ENCODE peak calls at places on chromosome 10, in seven cellular contexts. O is fibroblast of lung, Z is DND-41, F is MM.1S, P is HCT116, T is PC-3, D is NT2/D1. E is an unnamed sample. For H3K4me1, the result is how much of the 10 kb centered on the place peaks cover.

GRCh38 chr10:44774676-44775401 is 136.3 kb upstream of the TMEM72 start:
- DNase-seq in P (no peak), O (peak), Z (no peak), F (no peak), T (no peak), D (no peak), E (peak)

GRCh38 chr10:98463976-98464754 is 17.4 kb upstream of the HPS1 start:
- DNase-seq in T (no peak), O (peak), F (no peak), D (no peak), P (no peak), Z (no peak), E (no peak)

GRCh38 chr10:86333813-86334514 is 32.6 kb downstream of the GRID1 start:
- DNase-seq in O (no peak), D (no peak), P (no peak), Z (no peak), T (no peak), F (no peak), E (no peak)

GRCh38 chr10:3068968-3069737 is 1.8 kb downstream of the PFKP start:
- DNase-seq in T (no peak), D (no peak), Z (peak), P (no peak), F (no peak), O (peak), E (peak)

GRCh38 chr10:95277614-95278013 is 13.2 kb downstream of the PDLIM1 start:
- DNase-seq in P (no peak), Z (no peak), T (no peak), F (no peak), O (no peak), D (no peak), E (no peak)

GRCh38 chr10:61588770-61589211 is 73.9 kb upstream of the CABCOCO1 start:
- DNase-seq in T (peak), D (no peak), Z (no peak), O (peak), F (no peak), P (no peak), E (no peak)

GRCh38 chr10:17169807-17170206 is 31.7 kb downstream of the TRDMT1 start:
- DNase-seq in Z (no peak), D (no peak), O (no peak), T (no peak), P (no peak), F (no peak), E (no peak)

GRCh38 chr10:30510184-30510931 is 76.4 kb downstream of the MAP3K8 start:
- DNase-seq in P (no peak), O (peak), Z (no peak), F (peak), D (no peak), T (peak), E (peak)

GRCh38 chr10:58267713-58268453 is at the start of gene IPMK:
- DNase-seq in P (peak), Z (peak), D (peak), F (peak), T (peak), O (peak), E (peak)

GRCh38 chr10:110540038-110540437 is 27.5 kb upstream of the SMC3 start:
- DNase-seq in D (no peak), T (no peak), O (peak), P (no peak), Z (no peak), F (peak), E (no peak)

GRCh38 chr10:96747734-96748550 is 27.6 kb upstream of the PIK3AP1 start:
- DNase-seq in T (peak), P (no peak), Z (no peak), D (no peak), O (no peak), F (peak), E (no peak)

GRCh38 chr10:49550563-49550962 is 11.6 kb upstream of the ERCC6 start:
- DNase-seq in Z (no peak), T (peak), O (no peak), P (peak), D (no peak), F (no peak), E (no peak)

GRCh38 chr10:100359030-100359432 is 12.0 kb downstream of the SCD start:
- DNase-seq in P (no peak), Z (no peak), T (no peak), D (no peak), F (no peak), O (no peak), E (no peak)

GRCh38 chr10:103699611-103700435 is 155.6 kb downstream of the SH3PXD2A start:
- DNase-seq in P (no peak), F (peak), Z (no peak), O (no peak), T (no peak), D (no peak), E (no peak)

GRCh38 chr10:122142652-122143237 is 128.4 kb upstream of the BTBD16 start:
- DNase-seq in O (no peak), F (no peak), P (no peak), D (no peak), Z (peak), T (peak), E (peak)

GRCh38 chr10:111128331-111129167 is 51.7 kb downstream of the ADRA2A start:
- DNase-seq in F (no peak), Z (no peak), T (peak), P (peak), O (no peak), D (no peak), E (no peak)

GRCh38 chr10:61389887-61390286 is 63.3 kb downstream of the TMEM26 start:
- DNase-seq in O (no peak), D (no peak), Z (no peak), F (no peak), P (no peak), T (peak), E (no peak)

GRCh38 chr10:31808258-31809218 is 120.1 kb downstream of the ARHGAP12 start:
- DNase-seq in T (peak), O (peak), F (peak), D (no peak), P (peak), Z (peak), E (peak)
- H3K4me3 ChIP-seq in T (no peak), O (peak), F (peak), D (no peak), P (no peak), Z (no peak), E (peak)

DNA sequence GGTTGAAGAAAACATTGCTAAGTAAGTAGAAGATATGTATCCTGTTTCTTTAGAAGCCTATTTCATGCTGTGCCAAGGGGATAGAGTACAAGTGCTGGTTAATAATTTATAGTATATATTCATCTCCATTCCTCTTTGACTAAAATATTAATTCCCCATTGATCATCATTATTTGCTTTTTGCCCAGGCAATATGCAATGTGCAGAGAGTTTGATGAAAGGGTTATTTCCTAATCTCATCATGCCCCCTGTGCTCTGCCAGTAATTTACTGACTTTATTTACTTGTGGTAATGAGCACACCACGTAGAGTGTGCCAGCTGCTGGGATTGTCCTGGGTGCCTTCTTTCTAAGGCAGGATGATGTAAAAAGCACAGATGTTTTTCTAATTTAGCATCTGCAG is 180.9 kb downstream of the REEP3 start:
- DNase-seq in F (no peak), P (no peak), T (no peak), O (no peak), Z (no peak), D (no peak), E (no peak)
- H3K4me1 ChIP-seq in F (under half), P (half or more), T (half or more), O (under half), Z (under half), D (under half), E (under half)

DNA sequence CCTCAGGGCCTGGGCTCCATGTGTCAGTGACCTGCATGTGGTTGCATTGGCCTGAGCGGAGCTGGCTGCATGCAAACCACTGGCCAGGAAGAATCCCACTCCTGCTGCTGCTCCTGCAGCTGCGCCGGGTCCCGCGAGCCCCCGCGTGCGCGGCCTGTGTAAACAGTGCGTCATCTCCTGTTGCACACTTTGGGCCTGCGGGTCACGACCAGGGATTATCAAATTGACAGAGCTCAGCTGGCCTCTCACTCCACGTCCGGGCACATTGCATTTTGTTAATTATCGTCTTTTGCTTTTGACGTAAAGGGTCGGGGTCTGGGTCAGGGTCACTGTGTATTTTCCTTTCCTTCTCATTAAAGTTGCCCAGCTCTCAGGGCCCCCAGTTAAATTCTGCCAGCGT is 132.6 kb downstream of the RGS10 start:
- DNase-seq in P (no peak), D (no peak), Z (no peak), T (no peak), O (peak), F (no peak), E (no peak)
- H3K9ac ChIP-seq in P (no peak), D (no peak), Z (no peak), T (no peak), O (peak), F (no peak), E (no peak)

DNA sequence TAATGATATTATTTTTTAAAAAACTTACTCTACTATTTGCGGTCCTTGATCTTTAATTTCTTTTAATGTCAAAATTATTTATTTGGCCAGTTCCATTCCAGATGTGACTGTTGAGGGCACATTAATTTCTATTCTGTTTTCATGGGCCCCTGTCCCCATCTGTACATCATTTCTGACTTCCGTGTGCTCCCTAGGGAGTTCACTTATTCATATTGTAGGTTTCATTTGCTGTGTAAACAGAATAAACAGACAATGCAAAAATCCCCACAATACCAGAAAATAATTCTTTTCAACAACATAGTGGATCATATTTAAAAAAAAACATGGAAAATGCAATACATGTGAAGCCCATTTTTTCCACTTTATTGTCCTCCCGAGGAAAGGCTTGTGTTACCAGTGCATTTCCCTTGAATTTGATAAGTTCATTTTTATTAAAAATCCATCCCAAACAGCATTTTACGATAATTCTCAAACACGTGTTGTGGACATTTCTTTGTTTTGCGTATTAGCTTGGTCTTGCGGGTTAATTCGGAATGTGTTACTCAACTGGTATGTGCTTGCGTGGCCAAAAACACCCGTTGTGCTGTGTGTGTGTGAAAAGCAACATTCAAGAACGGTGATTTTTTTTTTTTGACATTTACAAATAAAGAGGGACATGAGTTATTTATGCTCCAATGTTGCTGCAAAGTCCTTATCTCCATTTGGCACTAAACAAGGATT is 138.4 kb downstream of the MGMT start:
- DNase-seq in O (peak), T (no peak), F (no peak), D (no peak), P (no peak), Z (no peak), E (no peak)
- H3K4me3 ChIP-seq in O (no peak), T (no peak), F (no peak), D (no peak), P (no peak), Z (no peak), E (no peak)

DNA sequence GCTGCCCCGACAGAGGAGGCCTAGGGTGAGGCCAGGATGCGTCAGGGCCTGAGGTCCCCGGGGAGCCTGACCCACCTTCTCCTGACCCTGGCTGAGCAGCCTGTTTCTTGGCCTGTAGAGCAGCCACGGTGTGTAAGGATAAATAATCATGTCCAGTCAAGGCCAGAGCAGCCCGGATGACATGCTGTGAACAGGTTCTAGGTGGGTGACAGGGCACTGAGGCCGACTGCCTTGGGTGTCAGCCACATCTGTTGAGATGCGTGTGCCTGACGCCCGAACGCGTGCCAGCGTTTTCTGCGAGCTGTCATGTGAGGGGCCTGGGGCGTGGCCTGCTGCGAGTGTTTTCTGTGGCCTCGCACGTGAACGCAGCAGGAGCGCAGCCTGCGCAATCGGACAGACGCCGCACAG is 118.3 kb downstream of the FAM53B start:
- DNase-seq in T (no peak), P (no peak), O (no peak), F (no peak), Z (no peak), D (no peak), E (no peak)
- H3K4me1 ChIP-seq in T (under half), P (under half), O (under half), F (under half), Z (half or more), D (under half), E (under half)

GRCh38 chr10:7373039-7373438 is 37.8 kb downstream of the SFMBT2 start:
- DNase-seq in F (no peak), D (no peak), O (no peak), P (no peak), Z (no peak), T (no peak), E (no peak)

GRCh38 chr10:7377614-7378248 is 33.1 kb downstream of the SFMBT2 start:
- DNase-seq in Z (no peak), P (no peak), T (no peak), O (no peak), D (no peak), F (no peak), E (no peak)

GRCh38 chr10:7370511-7370910 is 40.3 kb downstream of the SFMBT2 start:
- DNase-seq in P (no peak), D (no peak), F (no peak), T (no peak), O (peak), Z (no peak), E (no peak)

GRCh38 chr10:7374795-7375194 is 36.0 kb downstream of the SFMBT2 start:
- DNase-seq in D (no peak), O (no peak), Z (no peak), T (peak), P (no peak), F (no peak), E (no peak)

GRCh38 chr10:7372504-7372903 is 38.3 kb downstream of the SFMBT2 start:
- DNase-seq in P (no peak), T (no peak), F (no peak), O (no peak), Z (no peak), D (no peak), E (no peak)
- H3K9ac ChIP-seq in P (no peak), T (no peak), F (no peak), O (no peak), Z (no peak), D (no peak), E (no peak)

DNA sequence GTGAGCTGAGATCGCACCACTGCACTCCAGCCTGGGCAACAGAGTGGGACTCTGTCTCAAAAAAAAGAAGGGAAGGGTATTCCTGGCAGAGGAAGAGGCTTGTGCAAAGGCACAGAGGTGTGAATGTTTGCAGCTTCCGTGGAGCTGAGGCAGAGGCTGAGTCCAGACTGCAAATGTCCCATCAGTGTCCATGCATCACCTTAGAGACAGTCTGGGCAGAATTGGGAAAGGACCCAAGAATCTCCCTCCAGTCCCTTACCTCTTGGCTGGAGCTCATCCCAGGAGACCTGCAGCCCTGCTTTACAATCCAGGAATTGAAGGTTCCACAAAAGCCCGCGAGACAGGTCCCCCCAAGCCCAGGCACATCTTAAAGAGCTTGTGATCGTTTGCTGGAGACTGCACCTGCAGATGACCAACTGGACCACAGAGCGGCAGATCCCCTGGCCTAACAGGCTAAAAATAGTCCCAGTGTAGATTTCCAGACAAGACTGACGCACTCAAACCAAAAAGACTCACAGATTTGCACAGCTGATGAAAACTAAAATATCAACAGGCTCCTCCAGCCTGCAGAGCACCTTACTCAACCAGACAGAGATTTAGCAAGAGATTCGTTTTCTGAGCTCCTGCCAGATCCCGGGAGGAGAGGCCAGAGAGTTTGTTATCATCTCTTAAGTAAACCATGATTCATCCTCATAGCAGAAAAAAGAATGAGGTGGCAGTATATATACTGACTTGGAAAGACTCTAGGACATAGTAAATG is 22.9 kb upstream of the NANOS1 start:
- DNase-seq in O (peak), P (no peak), T (peak), Z (no peak), F (no peak), D (no peak), E (peak)
- H3K4me3 ChIP-seq in O (no peak), P (no peak), T (no peak), Z (no peak), F (no peak), D (no peak), E (peak)